ENCODE peak calls at places on chromosomes 13 and 19, in eight cellular contexts. One of them, this sample, is unnamed.

GRCh38 chr13:112984954-112985802 is 16.2 kb downstream of the MCF2L start:
- DNase-seq in Right ventricle myocardium superior: no peak
- DNase-seq in CD8-positive, alpha-beta T cell: no peak
- DNase-seq in activated CD4-positive, alpha-beta T cell treated with anti-CD3 and anti-CD28 coated beads, Interleukin-2, amount 50 U/mL, for 4 hours: no peak
- DNase-seq in effector CD4-positive, alpha-beta T cell: no peak
- DNase-seq in anterior cingulate cortex: no peak
- DNase-seq in aorta: no peak
- DNase-seq in mucosa of gallbladder: no peak
- DNase-seq in this sample: no peak

GRCh38 chr13:67857581-67858310 is 627.6 kb upstream of the PCDH9 start:
- DNase-seq in activated CD4-positive, alpha-beta T cell treated with anti-CD3 and anti-CD28 coated beads, Interleukin-2, amount 50 U/mL, for 4 hours: no peak
- DNase-seq in CD8-positive, alpha-beta T cell: no peak
- DNase-seq in Right ventricle myocardium superior: no peak
- DNase-seq in effector CD4-positive, alpha-beta T cell: no peak
- DNase-seq in aorta: no peak
- DNase-seq in anterior cingulate cortex: no peak
- DNase-seq in mucosa of gallbladder: no peak
- DNase-seq in this sample: no peak

GRCh38 chr19:37999309-38000213 is 92.6 kb downstream of the SIPA1L3 start:
- DNase-seq in mucosa of gallbladder: no peak
- DNase-seq in anterior cingulate cortex: no peak
- DNase-seq in aorta: peak; percentile 65
- DNase-seq in CD8-positive, alpha-beta T cell: no peak
- DNase-seq in effector CD4-positive, alpha-beta T cell: no peak
- DNase-seq in Right ventricle myocardium superior: peak; percentile 71
- DNase-seq in activated CD4-positive, alpha-beta T cell treated with anti-CD3 and anti-CD28 coated beads, Interleukin-2, amount 50 U/mL, for 4 hours: no peak
- DNase-seq in this sample: peak; percentile 85

GRCh38 chr19:16384688-16385087 is 60.1 kb downstream of the KLF2 start:
- DNase-seq in activated CD4-positive, alpha-beta T cell treated with anti-CD3 and anti-CD28 coated beads, Interleukin-2, amount 50 U/mL, for 4 hours: no peak
- DNase-seq in effector CD4-positive, alpha-beta T cell: no peak
- DNase-seq in anterior cingulate cortex: no peak
- DNase-seq in aorta: peak; percentile 37
- DNase-seq in mucosa of gallbladder: no peak
- DNase-seq in CD8-positive, alpha-beta T cell: no peak
- DNase-seq in Right ventricle myocardium superior: peak; percentile 49
- DNase-seq in this sample: peak; percentile 75

GRCh38 chr13:59532405-59532804 is 631.3 kb downstream of the DIAPH3 start:
- DNase-seq in Right ventricle myocardium superior: no peak
- DNase-seq in aorta: no peak
- DNase-seq in mucosa of gallbladder: no peak
- DNase-seq in activated CD4-positive, alpha-beta T cell treated with anti-CD3 and anti-CD28 coated beads, Interleukin-2, amount 50 U/mL, for 4 hours: no peak
- DNase-seq in anterior cingulate cortex: no peak
- DNase-seq in effector CD4-positive, alpha-beta T cell: no peak
- DNase-seq in CD8-positive, alpha-beta T cell: no peak
- DNase-seq in this sample: no peak

GRCh38 chr19:31383553-31383952 is 34.3 kb upstream of the TSHZ3 start:
- DNase-seq in effector CD4-positive, alpha-beta T cell: no peak
- DNase-seq in Right ventricle myocardium superior: no peak
- DNase-seq in mucosa of gallbladder: no peak
- DNase-seq in aorta: no peak
- DNase-seq in activated CD4-positive, alpha-beta T cell treated with anti-CD3 and anti-CD28 coated beads, Interleukin-2, amount 50 U/mL, for 4 hours: no peak
- DNase-seq in CD8-positive, alpha-beta T cell: no peak
- DNase-seq in anterior cingulate cortex: no peak
- DNase-seq in this sample: no peak

GRCh38 chr13:51869921-51870320 is 8.2 kb downstream of the CCDC70 start:
- DNase-seq in activated CD4-positive, alpha-beta T cell treated with anti-CD3 and anti-CD28 coated beads, Interleukin-2, amount 50 U/mL, for 4 hours: no peak
- DNase-seq in CD8-positive, alpha-beta T cell: no peak
- DNase-seq in anterior cingulate cortex: no peak
- DNase-seq in Right ventricle myocardium superior: no peak
- DNase-seq in aorta: no peak
- DNase-seq in effector CD4-positive, alpha-beta T cell: no peak
- DNase-seq in mucosa of gallbladder: no peak
- DNase-seq in this sample: no peak

GRCh38 chr19:55494172-55494761 is 6.0 kb downstream of the SSC5D start:
- DNase-seq in aorta: peak; percentile 66
- DNase-seq in Right ventricle myocardium superior: peak; percentile 73
- DNase-seq in activated CD4-positive, alpha-beta T cell treated with anti-CD3 and anti-CD28 coated beads, Interleukin-2, amount 50 U/mL, for 4 hours: no peak
- DNase-seq in CD8-positive, alpha-beta T cell: no peak
- DNase-seq in mucosa of gallbladder: no peak
- DNase-seq in effector CD4-positive, alpha-beta T cell: no peak
- DNase-seq in anterior cingulate cortex: no peak
- DNase-seq in this sample: peak; percentile 74

GRCh38 chr19:30312582-30313352 is 59.4 kb upstream of the ZNF536 start:
- DNase-seq in CD8-positive, alpha-beta T cell: no peak
- DNase-seq in Right ventricle myocardium superior: no peak
- DNase-seq in activated CD4-positive, alpha-beta T cell treated with anti-CD3 and anti-CD28 coated beads, Interleukin-2, amount 50 U/mL, for 4 hours: no peak
- DNase-seq in anterior cingulate cortex: no peak
- DNase-seq in mucosa of gallbladder: no peak
- DNase-seq in effector CD4-positive, alpha-beta T cell: no peak
- DNase-seq in aorta: no peak
- DNase-seq in this sample: no peak

GRCh38 chr13:84192125-84192524 is 309.9 kb upstream of the SLITRK1 start:
- DNase-seq in CD8-positive, alpha-beta T cell: no peak
- DNase-seq in mucosa of gallbladder: no peak
- DNase-seq in activated CD4-positive, alpha-beta T cell treated with anti-CD3 and anti-CD28 coated beads, Interleukin-2, amount 50 U/mL, for 4 hours: no peak
- DNase-seq in effector CD4-positive, alpha-beta T cell: no peak
- DNase-seq in Right ventricle myocardium superior: no peak
- DNase-seq in anterior cingulate cortex: no peak
- DNase-seq in aorta: no peak
- DNase-seq in this sample: no peak

GRCh38 chr13:27919934-27920676 is at the start of gene PDX1:
- DNase-seq in activated CD4-positive, alpha-beta T cell treated with anti-CD3 and anti-CD28 coated beads, Interleukin-2, amount 50 U/mL, for 4 hours: no peak
- DNase-seq in effector CD4-positive, alpha-beta T cell: no peak
- DNase-seq in CD8-positive, alpha-beta T cell: no peak
- DNase-seq in mucosa of gallbladder: peak; percentile 83
- DNase-seq in Right ventricle myocardium superior: peak; percentile 56
- DNase-seq in anterior cingulate cortex: no peak
- DNase-seq in aorta: no peak
- DNase-seq in this sample: no peak

GRCh38 chr19:15210323-15210774 is 9.6 kb upstream of the NOTCH3 start:
- DNase-seq in CD8-positive, alpha-beta T cell: no peak
- DNase-seq in aorta: peak; percentile 90
- DNase-seq in effector CD4-positive, alpha-beta T cell: no peak
- DNase-seq in anterior cingulate cortex: no peak
- DNase-seq in mucosa of gallbladder: no peak
- DNase-seq in activated CD4-positive, alpha-beta T cell treated with anti-CD3 and anti-CD28 coated beads, Interleukin-2, amount 50 U/mL, for 4 hours: no peak
- DNase-seq in Right ventricle myocardium superior: peak; percentile 72
- DNase-seq in this sample: peak; percentile 54

GRCh38 chr13:24192811-24193162 is 32.3 kb downstream of the SPATA13 start:
- DNase-seq in Right ventricle myocardium superior: no peak
- DNase-seq in anterior cingulate cortex: no peak
- DNase-seq in activated CD4-positive, alpha-beta T cell treated with anti-CD3 and anti-CD28 coated beads, Interleukin-2, amount 50 U/mL, for 4 hours: no peak
- DNase-seq in mucosa of gallbladder: no peak
- DNase-seq in CD8-positive, alpha-beta T cell: no peak
- DNase-seq in aorta: no peak
- DNase-seq in effector CD4-positive, alpha-beta T cell: no peak
- DNase-seq in this sample: no peak

GRCh38 chr19:5903502-5904301 is at the start of gene NDUFA11:
- DNase-seq in activated CD4-positive, alpha-beta T cell treated with anti-CD3 and anti-CD28 coated beads, Interleukin-2, amount 50 U/mL, for 4 hours: peak; percentile 97
- DNase-seq in CD8-positive, alpha-beta T cell: peak; percentile 98
- DNase-seq in aorta: peak; percentile 99
- DNase-seq in anterior cingulate cortex: peak; percentile 96
- DNase-seq in effector CD4-positive, alpha-beta T cell: peak; percentile 98
- DNase-seq in Right ventricle myocardium superior: peak; percentile 98
- DNase-seq in mucosa of gallbladder: peak; percentile 98
- DNase-seq in this sample: peak; percentile 99

GRCh38 chr13:36362251-36362650 is 16.1 kb upstream of the SPART start:
- DNase-seq in Right ventricle myocardium superior: no peak
- DNase-seq in anterior cingulate cortex: no peak
- DNase-seq in mucosa of gallbladder: no peak
- DNase-seq in activated CD4-positive, alpha-beta T cell treated with anti-CD3 and anti-CD28 coated beads, Interleukin-2, amount 50 U/mL, for 4 hours: no peak
- DNase-seq in CD8-positive, alpha-beta T cell: no peak
- DNase-seq in aorta: no peak
- DNase-seq in effector CD4-positive, alpha-beta T cell: no peak
- DNase-seq in this sample: no peak

GRCh38 chr13:31431722-31432137 is 232.0 kb downstream of the B3GLCT start:
- DNase-seq in effector CD4-positive, alpha-beta T cell: peak; percentile 8
- DNase-seq in anterior cingulate cortex: no peak
- DNase-seq in CD8-positive, alpha-beta T cell: no peak
- DNase-seq in activated CD4-positive, alpha-beta T cell treated with anti-CD3 and anti-CD28 coated beads, Interleukin-2, amount 50 U/mL, for 4 hours: peak; percentile 31
- DNase-seq in Right ventricle myocardium superior: peak; percentile 59
- DNase-seq in aorta: peak; percentile 56
- DNase-seq in mucosa of gallbladder: peak; percentile 55
- DNase-seq in this sample: peak; percentile 48

GRCh38 chr19:49938662-49939061 is 9.4 kb upstream of the NUP62 start:
- DNase-seq in anterior cingulate cortex: no peak
- DNase-seq in mucosa of gallbladder: no peak
- DNase-seq in effector CD4-positive, alpha-beta T cell: no peak
- DNase-seq in Right ventricle myocardium superior: no peak
- DNase-seq in activated CD4-positive, alpha-beta T cell treated with anti-CD3 and anti-CD28 coated beads, Interleukin-2, amount 50 U/mL, for 4 hours: no peak
- DNase-seq in aorta: peak; percentile 30
- DNase-seq in CD8-positive, alpha-beta T cell: no peak
- DNase-seq in this sample: no peak

GRCh38 chr13:89474432-89474831 is 1803.3 kb downstream of the SLITRK5 start:
- DNase-seq in Right ventricle myocardium superior: no peak
- DNase-seq in CD8-positive, alpha-beta T cell: no peak
- DNase-seq in effector CD4-positive, alpha-beta T cell: no peak
- DNase-seq in activated CD4-positive, alpha-beta T cell treated with anti-CD3 and anti-CD28 coated beads, Interleukin-2, amount 50 U/mL, for 4 hours: no peak
- DNase-seq in mucosa of gallbladder: no peak
- DNase-seq in aorta: no peak
- DNase-seq in anterior cingulate cortex: no peak
- DNase-seq in this sample: no peak

GRCh38 chr19:10260141-10260584 is 8.1 kb downstream of the MRPL4 start:
- DNase-seq in anterior cingulate cortex: no peak
- DNase-seq in aorta: no peak
- DNase-seq in mucosa of gallbladder: no peak
- DNase-seq in Right ventricle myocardium superior: no peak
- DNase-seq in CD8-positive, alpha-beta T cell: no peak
- DNase-seq in effector CD4-positive, alpha-beta T cell: no peak
- DNase-seq in activated CD4-positive, alpha-beta T cell treated with anti-CD3 and anti-CD28 coated beads, Interleukin-2, amount 50 U/mL, for 4 hours: peak; percentile 56
- DNase-seq in this sample: no peak

GRCh38 chr13:21871919-21872318 is 201.0 kb downstream of the FGF9 start:
- DNase-seq in CD8-positive, alpha-beta T cell: no peak
- DNase-seq in effector CD4-positive, alpha-beta T cell: no peak
- DNase-seq in activated CD4-positive, alpha-beta T cell treated with anti-CD3 and anti-CD28 coated beads, Interleukin-2, amount 50 U/mL, for 4 hours: no peak
- DNase-seq in anterior cingulate cortex: no peak
- DNase-seq in aorta: no peak
- DNase-seq in Right ventricle myocardium superior: no peak
- DNase-seq in mucosa of gallbladder: no peak
- DNase-seq in this sample: no peak

GRCh38 chr13:79779761-79780160 is 298.8 kb downstream of the NDFIP2 start:
- DNase-seq in effector CD4-positive, alpha-beta T cell: no peak
- DNase-seq in aorta: peak; percentile 60
- DNase-seq in mucosa of gallbladder: no peak
- DNase-seq in Right ventricle myocardium superior: peak; percentile 39
- DNase-seq in CD8-positive, alpha-beta T cell: no peak
- DNase-seq in anterior cingulate cortex: no peak
- DNase-seq in activated CD4-positive, alpha-beta T cell treated with anti-CD3 and anti-CD28 coated beads, Interleukin-2, amount 50 U/mL, for 4 hours: no peak
- DNase-seq in this sample: peak; percentile 64

GRCh38 chr19:39277598-39277997 is 9.4 kb downstream of the IFNL2 start:
- DNase-seq in aorta: no peak
- DNase-seq in effector CD4-positive, alpha-beta T cell: no peak
- DNase-seq in anterior cingulate cortex: no peak
- DNase-seq in activated CD4-positive, alpha-beta T cell treated with anti-CD3 and anti-CD28 coated beads, Interleukin-2, amount 50 U/mL, for 4 hours: no peak
- DNase-seq in mucosa of gallbladder: no peak
- DNase-seq in Right ventricle myocardium superior: no peak
- DNase-seq in CD8-positive, alpha-beta T cell: no peak
- DNase-seq in this sample: no peak

GRCh38 chr19:1269478-1270167 is 491 bp downstream of the CIRBP start:
- DNase-seq in effector CD4-positive, alpha-beta T cell: peak; percentile 83
- DNase-seq in anterior cingulate cortex: peak; percentile 57
- DNase-seq in mucosa of gallbladder: peak; percentile 87
- DNase-seq in aorta: peak; percentile 94
- DNase-seq in Right ventricle myocardium superior: peak; percentile 91
- DNase-seq in activated CD4-positive, alpha-beta T cell treated with anti-CD3 and anti-CD28 coated beads, Interleukin-2, amount 50 U/mL, for 4 hours: peak; percentile 78
- DNase-seq in CD8-positive, alpha-beta T cell: peak; percentile 94
- DNase-seq in this sample: peak; percentile 89

This sample was measured in psoas muscle.